ENCODE peak calls at places on chromosomes 16 and 17, in five cellular contexts. X, W, A, V and J are unnamed samples.

GRCh38 chr17:8359769-8360168 is 16.7 kb downstream of the KRABD2 start:
- DNase-seq in X (no peak), W (no peak), A (no peak), V (no peak), J (peak)

GRCh38 chr16:11783319-11784047 is 13.6 kb downstream of the ZC3H7A start:
- DNase-seq in X (no peak), W (no peak), A (no peak), V (no peak), J (peak)

GRCh38 chr17:83119987-83120864 is 40.8 kb downstream of the METRNL start:
- DNase-seq in X (no peak), W (no peak), A (peak), V (no peak), J (no peak)

GRCh38 chr17:17041018-17041521 is 1.2 kb upstream of the MPRIP start:
- DNase-seq in X (peak), W (peak), A (peak), V (peak), J (peak)

GRCh38 chr17:66276328-66276937 is 26.0 kb upstream of the PRKCA start:
- DNase-seq in X (no peak), W (no peak), A (no peak), V (no peak), J (peak)

GRCh38 chr17:50205111-50205821 is 3.8 kb upstream of the COL1A1 start:
- DNase-seq in X (no peak), W (no peak), A (no peak), V (no peak), J (peak)

GRCh38 chr16:10862432-10862831 is 14.6 kb upstream of the CIITA start:
- DNase-seq in X (peak), W (no peak), A (no peak), V (no peak), J (peak)

GRCh38 chr17:72110953-72111339 is 9.9 kb upstream of the SOX9 start:
- DNase-seq in X (no peak), W (no peak), A (no peak), V (no peak), J (no peak)

GRCh38 chr17:66306413-66306812 is 4.0 kb downstream of the PRKCA start:
- DNase-seq in X (no peak), W (no peak), A (no peak), V (no peak), J (peak)

GRCh38 chr17:59420901-59421300 is 89.4 kb downstream of the YPEL2 start:
- DNase-seq in X (no peak), W (no peak), A (no peak), V (no peak), J (no peak)

GRCh38 chr17:6576038-6576437 is 19.7 kb upstream of the PITPNM3 start:
- DNase-seq in X (no peak), W (no peak), A (no peak), V (no peak), J (no peak)

GRCh38 chr17:19717411-19717908 is 1.1 kb upstream of the SLC47A2 start:
- DNase-seq in X (no peak), W (no peak), A (no peak), V (no peak), J (no peak)

GRCh38 chr17:63419949-63420867 is 25.9 kb downstream of the CYB561 start:
- DNase-seq in X (no peak), W (no peak), A (no peak), V (no peak), J (no peak)

GRCh38 chr17:15431766-15432165 is 35.7 kb downstream of the CDRT4 start:
- DNase-seq in X (no peak), W (no peak), A (no peak), V (no peak), J (no peak)

GRCh38 chr16:52446076-52446475 is 100.9 kb downstream of the TOX3 start:
- DNase-seq in X (no peak), W (peak), A (no peak), V (peak), J (no peak)

GRCh38 chr16:50261707-50262235 is 4.6 kb upstream of the ADCY7 start:
- DNase-seq in X (no peak), W (peak), A (peak), V (no peak), J (no peak)

GRCh38 chr16:85625053-85625452 is 11.9 kb downstream of the GSE1 start:
- DNase-seq in X (peak), W (no peak), A (no peak), V (peak), J (no peak)

GRCh38 chr17:78140169-78141051 is 5.8 kb upstream of the C17orf99 start:
- DNase-seq in X (peak), W (peak), A (peak), V (peak), J (peak)

GRCh38 chr17:6843241-6843890 is 11.8 kb upstream of the TEKT1 start:
- DNase-seq in X (no peak), W (peak), A (no peak), V (no peak), J (peak)

GRCh38 chr16:20364051-20364450 is 11.5 kb upstream of the UMOD start:
- DNase-seq in X (no peak), W (no peak), A (no peak), V (no peak), J (no peak)

GRCh38 chr16:79007614-79008013 is 592.9 kb downstream of the MAF start:
- DNase-seq in X (no peak), W (no peak), A (no peak), V (no peak), J (no peak)

GRCh38 chr17:79246226-79246794 is 171.7 kb downstream of the ENGASE start:
- DNase-seq in X (no peak), W (no peak), A (peak), V (no peak), J (no peak)

GRCh38 chr17:76363107-76363801 is 9.5 kb upstream of the PRPSAP1 start:
- DNase-seq in X (no peak), W (no peak), A (no peak), V (no peak), J (no peak)

DNA sequence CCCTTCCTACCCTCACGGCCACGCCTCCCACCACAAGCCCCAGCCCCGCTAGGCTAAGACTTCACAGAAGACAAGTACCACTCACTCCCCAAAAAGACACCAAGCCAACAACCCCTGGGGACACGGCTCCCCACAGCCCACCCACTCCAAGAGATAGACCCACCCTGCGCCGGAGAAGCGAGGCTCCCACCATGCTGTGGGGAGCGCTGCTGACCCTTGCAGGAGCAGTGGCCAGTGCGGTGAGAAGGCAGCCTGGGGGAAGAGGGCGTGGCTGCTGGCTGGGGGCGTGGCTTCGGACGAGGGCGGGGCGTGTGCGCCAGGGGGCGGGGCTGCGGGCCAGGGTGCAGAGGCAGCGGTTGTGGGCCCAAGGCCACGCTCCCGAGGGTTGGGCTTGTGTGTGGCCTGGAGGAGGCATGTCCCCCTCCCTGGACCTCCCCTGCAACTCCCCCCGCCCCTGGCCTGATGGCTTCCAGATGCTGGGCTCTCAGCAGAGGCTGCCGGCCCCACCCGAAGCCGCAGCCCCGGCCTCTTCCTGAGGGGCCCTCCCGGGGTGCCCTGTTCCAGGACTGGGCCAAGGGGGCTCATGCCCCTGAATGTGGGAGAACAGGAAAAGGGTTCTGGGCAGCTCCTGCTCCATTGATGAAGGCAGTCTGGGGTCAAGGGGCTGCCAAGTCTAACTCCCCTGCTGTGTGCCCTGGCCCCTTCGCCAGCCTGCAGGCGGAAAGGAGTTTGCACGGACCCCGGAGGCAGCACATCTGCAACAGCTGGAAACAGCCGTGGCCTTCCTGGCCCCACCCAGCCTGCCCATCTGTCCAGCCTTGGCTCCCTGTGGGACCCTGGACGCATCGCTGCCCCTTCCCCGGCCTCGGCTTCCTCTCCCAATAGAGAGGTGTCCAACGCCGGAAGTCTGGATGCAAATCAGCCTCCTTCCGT is 9.1 kb downstream of the TFAP4 start:
- DNase-seq in X (peak), W (peak), A (peak), V (peak), J (peak)
- TF ChIP-seq CTCF in X (no peak), W (no peak), A (no peak), V (no peak), J (no peak)

GRCh38 chr16:426115-426905 is 861 bp downstream of the RAB11FIP3 start:
- DNase-seq in X (peak), W (peak), A (no peak), V (no peak), J (peak)

GRCh38 chr16:424623-425081 is 797 bp upstream of the RAB11FIP3 start:
- DNase-seq in X (peak), W (no peak), A (no peak), V (peak), J (peak)

GRCh38 chr16:425082-425718 is at the start of gene RAB11FIP3:
- DNase-seq in X (peak), W (peak), A (peak), V (peak), J (peak)

GRCh38 chr16:425740-426114 is 278 bp downstream of the RAB11FIP3 start:
- DNase-seq in X (no peak), W (peak), A (no peak), V (no peak), J (no peak)

DNA sequence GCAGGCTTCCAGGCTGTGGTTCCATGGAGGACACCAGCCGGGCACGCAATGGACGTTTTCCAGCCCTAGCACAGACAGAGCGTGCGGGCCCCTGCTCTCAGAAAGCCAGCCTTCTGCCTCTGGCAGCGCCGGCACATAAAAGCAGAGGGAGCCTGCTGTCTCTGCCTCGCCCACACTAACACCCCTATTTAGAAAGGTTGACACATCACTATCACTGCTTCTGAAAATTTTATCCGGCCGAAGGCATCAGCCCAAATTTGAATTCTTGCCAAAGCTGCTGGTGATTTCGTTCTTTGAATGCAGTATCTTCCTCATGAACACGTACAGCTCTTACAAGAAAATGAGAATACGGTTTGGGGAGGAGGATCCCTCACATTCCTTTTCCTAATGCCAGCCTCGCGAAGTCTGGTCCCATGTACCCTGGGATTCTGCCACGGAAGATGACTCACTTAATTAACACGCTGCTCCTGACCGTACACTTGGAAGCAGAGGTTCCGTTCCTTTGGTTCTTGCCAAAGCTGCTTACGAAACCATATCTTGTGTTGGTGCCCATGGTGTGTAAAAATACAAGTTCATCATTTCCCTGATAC is 1.3 kb upstream of the RAB11FIP3 start:
- DNase-seq in X (peak), W (peak), A (no peak), V (peak), J (peak)
- H3K4me3 ChIP-seq in X (no peak), W (no peak), A (no peak), V (peak), J (peak)

GRCh38 chr17:74734256-74734655 is 2.8 kb upstream of the RAB37 start:
- DNase-seq in X (no peak), W (no peak), A (no peak), V (no peak), J (no peak)

GRCh38 chr17:74739227-74739831 is 2.3 kb downstream of the RAB37 start:
- DNase-seq in X (no peak), W (no peak), A (peak), V (no peak), J (no peak)

GRCh38 chr17:74737299-74738050 is 419 bp downstream of the RAB37 start:
- DNase-seq in X (no peak), W (peak), A (peak), V (peak), J (peak)

GRCh38 chr17:74738051-74738996 is 1.3 kb downstream of the RAB37 start:
- DNase-seq in X (no peak), W (peak), A (peak), V (no peak), J (no peak)

DNA sequence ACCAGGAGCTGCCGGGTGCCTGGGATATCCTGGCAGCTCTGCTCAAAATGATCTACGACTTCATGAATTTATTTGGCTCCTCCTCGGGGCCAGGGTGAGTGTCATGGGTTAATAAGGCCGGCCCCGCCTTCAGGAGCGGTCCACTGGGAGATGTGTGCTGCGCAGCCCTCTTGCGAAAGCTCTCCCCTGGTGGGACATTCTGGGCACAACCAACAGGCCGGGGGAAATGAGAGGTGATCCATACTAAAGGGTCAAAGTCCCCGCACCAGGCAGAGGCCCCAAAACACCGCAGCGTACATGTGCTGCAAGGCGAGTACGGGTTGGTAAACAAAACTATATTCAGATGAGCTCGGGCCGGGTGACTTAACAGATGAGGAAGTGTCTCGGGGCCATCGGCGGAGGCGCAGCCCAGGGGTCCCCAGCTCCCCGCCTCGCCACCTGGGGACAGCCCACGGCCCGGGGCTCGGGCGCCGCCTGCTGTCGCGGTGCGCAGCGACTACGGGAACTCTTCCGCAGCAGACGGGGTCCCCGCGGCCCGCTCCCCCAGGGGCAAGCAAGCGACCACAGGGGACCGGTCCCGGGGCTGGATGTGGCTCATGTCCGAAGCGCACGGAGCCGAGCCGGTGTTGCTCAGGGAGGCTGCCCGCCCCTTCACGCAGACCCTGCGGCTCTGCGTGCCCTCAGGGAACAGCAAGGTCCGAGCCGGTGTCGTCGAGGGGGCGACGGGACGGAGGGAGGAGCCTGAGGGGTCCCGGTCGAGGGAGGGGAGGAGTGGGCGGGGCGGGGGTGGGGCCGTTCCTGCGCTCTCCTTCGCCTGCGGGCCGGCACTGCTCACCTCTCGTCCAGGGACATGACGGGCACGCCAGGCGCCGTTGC is at the start of gene RAB37:
- DNase-seq in X (peak), W (peak), A (peak), V (peak), J (peak)
- TF ChIP-seq CTCF in X (peak), W (peak), A (peak), V (peak), J (peak)

GRCh38 chr16:73232555-73233422 is 184.9 kb upstream of the ZFHX3 start:
- DNase-seq in X (peak), W (peak), A (no peak), V (peak), J (peak)
- H3K4me3 ChIP-seq in X (peak), W (no peak), A (no peak), V (peak), J (peak)

DNA sequence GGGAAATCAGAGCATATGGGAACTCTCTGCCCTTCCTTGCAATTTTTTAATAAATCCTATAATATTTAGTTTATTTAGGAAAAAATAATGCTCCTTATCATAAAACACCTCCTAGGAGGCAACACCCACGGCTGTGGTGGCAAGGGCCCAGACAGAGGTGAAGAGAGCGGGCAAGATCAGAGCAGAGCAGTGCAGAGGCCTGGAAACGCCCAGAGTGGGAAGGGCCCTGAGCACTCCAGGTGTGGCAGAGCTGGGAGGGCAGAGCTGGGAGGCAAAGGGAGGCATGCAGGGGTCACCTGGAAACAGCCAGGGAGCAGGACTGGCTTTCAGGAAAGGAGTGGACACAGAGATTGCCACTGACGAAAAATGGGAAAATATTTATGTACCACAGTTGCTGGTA is 17.3 kb downstream of the FBXO31 start:
- DNase-seq in X (no peak), W (no peak), A (peak), V (no peak), J (no peak)
- TF ChIP-seq CTCF in X (no peak), W (no peak), A (no peak), V (no peak), J (no peak)